ENCODE peak calls at places on chromosomes 12 and 14, in nine cellular contexts. One of them, this sample, is unnamed.

GRCh38 chr12:127660961-127661360 is 606.0 kb upstream of the TMEM132C start:
- DNase-seq in activated B cell treated with CpG ODN at 0.5 μM for 24 hours: no peak
- DNase-seq in OCI-LY7: no peak
- DNase-seq in activated T-helper 1 cell treated with anti-CD3 and anti-CD28 coated beads, Interleukin-12 subunit alpha, Interleukin-12 subunit beta, Interleukin-2, Interleukin-4 antibody, amounts not matched to agents 30 ng/mL and 10 ng/mL and 1 ng/mL, durations not matched to agents 14 hours and 24 hours and 36 hours: no peak
- DNase-seq in naive thymus-derived CD8-positive, alpha-beta T cell: no peak
- DNase-seq in fibroblast of lung: no peak
- DNase-seq in stimulated activated CD4-positive, alpha-beta T cell treated with anti-CD3 and anti-CD28 coated beads, Interleukin-15, amount 100 ng/mL, for 1 hour: no peak
- DNase-seq in hippocampal formation: no peak
- DNase-seq in dorsolateral prefrontal cortex: no peak
- DNase-seq in this sample: no peak

GRCh38 chr12:59744564-59744963 is 148.7 kb downstream of the SLC16A7 start:
- DNase-seq in dorsolateral prefrontal cortex: no peak
- DNase-seq in OCI-LY7: no peak
- DNase-seq in hippocampal formation: no peak
- DNase-seq in activated T-helper 1 cell treated with anti-CD3 and anti-CD28 coated beads, Interleukin-12 subunit alpha, Interleukin-12 subunit beta, Interleukin-2, Interleukin-4 antibody, amounts not matched to agents 30 ng/mL and 10 ng/mL and 1 ng/mL, durations not matched to agents 14 hours and 24 hours and 36 hours: no peak
- DNase-seq in activated B cell treated with CpG ODN at 0.5 μM for 24 hours: no peak
- DNase-seq in naive thymus-derived CD8-positive, alpha-beta T cell: no peak
- DNase-seq in stimulated activated CD4-positive, alpha-beta T cell treated with anti-CD3 and anti-CD28 coated beads, Interleukin-15, amount 100 ng/mL, for 1 hour: no peak
- DNase-seq in fibroblast of lung: no peak
- DNase-seq in this sample: no peak

GRCh38 chr12:95717336-95717928 is 73.1 kb downstream of the NTN4 start:
- DNase-seq in stimulated activated CD4-positive, alpha-beta T cell treated with anti-CD3 and anti-CD28 coated beads, Interleukin-15, amount 100 ng/mL, for 1 hour: no peak
- DNase-seq in OCI-LY7: no peak
- DNase-seq in activated B cell treated with CpG ODN at 0.5 μM for 24 hours: no peak
- DNase-seq in hippocampal formation: no peak
- DNase-seq in naive thymus-derived CD8-positive, alpha-beta T cell: no peak
- DNase-seq in dorsolateral prefrontal cortex: no peak
- DNase-seq in fibroblast of lung: no peak
- DNase-seq in activated T-helper 1 cell treated with anti-CD3 and anti-CD28 coated beads, Interleukin-12 subunit alpha, Interleukin-12 subunit beta, Interleukin-2, Interleukin-4 antibody, amounts not matched to agents 30 ng/mL and 10 ng/mL and 1 ng/mL, durations not matched to agents 14 hours and 24 hours and 36 hours: no peak
- DNase-seq in this sample: no peak

GRCh38 chr12:42669471-42669997 is 80.0 kb upstream of the PRICKLE1 start:
- DNase-seq in activated T-helper 1 cell treated with anti-CD3 and anti-CD28 coated beads, Interleukin-12 subunit alpha, Interleukin-12 subunit beta, Interleukin-2, Interleukin-4 antibody, amounts not matched to agents 30 ng/mL and 10 ng/mL and 1 ng/mL, durations not matched to agents 14 hours and 24 hours and 36 hours: no peak
- DNase-seq in hippocampal formation: no peak
- DNase-seq in activated B cell treated with CpG ODN at 0.5 μM for 24 hours: no peak
- DNase-seq in naive thymus-derived CD8-positive, alpha-beta T cell: no peak
- DNase-seq in fibroblast of lung: no peak
- DNase-seq in dorsolateral prefrontal cortex: no peak
- DNase-seq in stimulated activated CD4-positive, alpha-beta T cell treated with anti-CD3 and anti-CD28 coated beads, Interleukin-15, amount 100 ng/mL, for 1 hour: no peak
- DNase-seq in OCI-LY7: no peak
- DNase-seq in this sample: no peak

GRCh38 chr14:21103710-21104447 is 3.0 kb downstream of the TMEM253 start:
- DNase-seq in activated T-helper 1 cell treated with anti-CD3 and anti-CD28 coated beads, Interleukin-12 subunit alpha, Interleukin-12 subunit beta, Interleukin-2, Interleukin-4 antibody, amounts not matched to agents 30 ng/mL and 10 ng/mL and 1 ng/mL, durations not matched to agents 14 hours and 24 hours and 36 hours: peak; percentile 92
- DNase-seq in stimulated activated CD4-positive, alpha-beta T cell treated with anti-CD3 and anti-CD28 coated beads, Interleukin-15, amount 100 ng/mL, for 1 hour: peak; percentile 86
- DNase-seq in OCI-LY7: peak; percentile 97
- DNase-seq in activated B cell treated with CpG ODN at 0.5 μM for 24 hours: peak; percentile 91
- DNase-seq in fibroblast of lung: peak; percentile 96
- DNase-seq in hippocampal formation: peak; percentile 94
- DNase-seq in dorsolateral prefrontal cortex: peak; percentile 92
- DNase-seq in naive thymus-derived CD8-positive, alpha-beta T cell: peak; percentile 94
- DNase-seq in this sample: peak; percentile 96

GRCh38 chr14:86933460-86933859 is 1059.5 kb downstream of the GALC start:
- DNase-seq in dorsolateral prefrontal cortex: no peak
- DNase-seq in hippocampal formation: no peak
- DNase-seq in naive thymus-derived CD8-positive, alpha-beta T cell: no peak
- DNase-seq in fibroblast of lung: no peak
- DNase-seq in stimulated activated CD4-positive, alpha-beta T cell treated with anti-CD3 and anti-CD28 coated beads, Interleukin-15, amount 100 ng/mL, for 1 hour: no peak
- DNase-seq in activated T-helper 1 cell treated with anti-CD3 and anti-CD28 coated beads, Interleukin-12 subunit alpha, Interleukin-12 subunit beta, Interleukin-2, Interleukin-4 antibody, amounts not matched to agents 30 ng/mL and 10 ng/mL and 1 ng/mL, durations not matched to agents 14 hours and 24 hours and 36 hours: no peak
- DNase-seq in OCI-LY7: no peak
- DNase-seq in activated B cell treated with CpG ODN at 0.5 μM for 24 hours: no peak
- DNase-seq in this sample: no peak

GRCh38 chr14:88798161-88798560 is 5.4 kb upstream of the EML5 start:
- DNase-seq in naive thymus-derived CD8-positive, alpha-beta T cell: no peak
- DNase-seq in activated T-helper 1 cell treated with anti-CD3 and anti-CD28 coated beads, Interleukin-12 subunit alpha, Interleukin-12 subunit beta, Interleukin-2, Interleukin-4 antibody, amounts not matched to agents 30 ng/mL and 10 ng/mL and 1 ng/mL, durations not matched to agents 14 hours and 24 hours and 36 hours: no peak
- DNase-seq in OCI-LY7: no peak
- DNase-seq in activated B cell treated with CpG ODN at 0.5 μM for 24 hours: no peak
- DNase-seq in stimulated activated CD4-positive, alpha-beta T cell treated with anti-CD3 and anti-CD28 coated beads, Interleukin-15, amount 100 ng/mL, for 1 hour: no peak
- DNase-seq in dorsolateral prefrontal cortex: no peak
- DNase-seq in fibroblast of lung: no peak
- DNase-seq in hippocampal formation: no peak
- DNase-seq in this sample: no peak

GRCh38 chr14:51743588-51744000 is 91.9 kb downstream of the FRMD6 start:
- DNase-seq in activated B cell treated with CpG ODN at 0.5 μM for 24 hours: no peak
- DNase-seq in hippocampal formation: no peak
- DNase-seq in stimulated activated CD4-positive, alpha-beta T cell treated with anti-CD3 and anti-CD28 coated beads, Interleukin-15, amount 100 ng/mL, for 1 hour: no peak
- DNase-seq in activated T-helper 1 cell treated with anti-CD3 and anti-CD28 coated beads, Interleukin-12 subunit alpha, Interleukin-12 subunit beta, Interleukin-2, Interleukin-4 antibody, amounts not matched to agents 30 ng/mL and 10 ng/mL and 1 ng/mL, durations not matched to agents 14 hours and 24 hours and 36 hours: no peak
- DNase-seq in OCI-LY7: no peak
- DNase-seq in naive thymus-derived CD8-positive, alpha-beta T cell: no peak
- DNase-seq in dorsolateral prefrontal cortex: no peak
- DNase-seq in fibroblast of lung: no peak
- DNase-seq in this sample: no peak

GRCh38 chr12:49698619-49699545 is 8.3 kb downstream of the FMNL3 start:
- DNase-seq in fibroblast of lung: peak; percentile 19
- DNase-seq in stimulated activated CD4-positive, alpha-beta T cell treated with anti-CD3 and anti-CD28 coated beads, Interleukin-15, amount 100 ng/mL, for 1 hour: no peak
- DNase-seq in naive thymus-derived CD8-positive, alpha-beta T cell: peak; percentile 18
- DNase-seq in dorsolateral prefrontal cortex: no peak
- DNase-seq in activated B cell treated with CpG ODN at 0.5 μM for 24 hours: peak; percentile 57
- DNase-seq in hippocampal formation: no peak
- DNase-seq in activated T-helper 1 cell treated with anti-CD3 and anti-CD28 coated beads, Interleukin-12 subunit alpha, Interleukin-12 subunit beta, Interleukin-2, Interleukin-4 antibody, amounts not matched to agents 30 ng/mL and 10 ng/mL and 1 ng/mL, durations not matched to agents 14 hours and 24 hours and 36 hours: peak; percentile 21
- DNase-seq in OCI-LY7: peak; percentile 88
- DNase-seq in this sample: no peak

GRCh38 chr12:66279127-66279712 is 23.1 kb upstream of the HELB start:
- DNase-seq in hippocampal formation: no peak
- DNase-seq in fibroblast of lung: peak; percentile 31
- DNase-seq in stimulated activated CD4-positive, alpha-beta T cell treated with anti-CD3 and anti-CD28 coated beads, Interleukin-15, amount 100 ng/mL, for 1 hour: no peak
- DNase-seq in OCI-LY7: no peak
- DNase-seq in dorsolateral prefrontal cortex: no peak
- DNase-seq in naive thymus-derived CD8-positive, alpha-beta T cell: peak; percentile 57
- DNase-seq in activated B cell treated with CpG ODN at 0.5 μM for 24 hours: no peak
- DNase-seq in activated T-helper 1 cell treated with anti-CD3 and anti-CD28 coated beads, Interleukin-12 subunit alpha, Interleukin-12 subunit beta, Interleukin-2, Interleukin-4 antibody, amounts not matched to agents 30 ng/mL and 10 ng/mL and 1 ng/mL, durations not matched to agents 14 hours and 24 hours and 36 hours: peak; percentile 22
- DNase-seq in this sample: no peak

GRCh38 chr12:63880742-63881141 is 36.2 kb downstream of the SRGAP1 start:
- DNase-seq in dorsolateral prefrontal cortex: no peak
- DNase-seq in stimulated activated CD4-positive, alpha-beta T cell treated with anti-CD3 and anti-CD28 coated beads, Interleukin-15, amount 100 ng/mL, for 1 hour: no peak
- DNase-seq in activated B cell treated with CpG ODN at 0.5 μM for 24 hours: no peak
- DNase-seq in OCI-LY7: no peak
- DNase-seq in fibroblast of lung: no peak
- DNase-seq in naive thymus-derived CD8-positive, alpha-beta T cell: no peak
- DNase-seq in activated T-helper 1 cell treated with anti-CD3 and anti-CD28 coated beads, Interleukin-12 subunit alpha, Interleukin-12 subunit beta, Interleukin-2, Interleukin-4 antibody, amounts not matched to agents 30 ng/mL and 10 ng/mL and 1 ng/mL, durations not matched to agents 14 hours and 24 hours and 36 hours: no peak
- DNase-seq in hippocampal formation: no peak
- DNase-seq in this sample: no peak

GRCh38 chr14:93323597-93323992 is 9.2 kb downstream of the BTBD7 start:
- DNase-seq in activated T-helper 1 cell treated with anti-CD3 and anti-CD28 coated beads, Interleukin-12 subunit alpha, Interleukin-12 subunit beta, Interleukin-2, Interleukin-4 antibody, amounts not matched to agents 30 ng/mL and 10 ng/mL and 1 ng/mL, durations not matched to agents 14 hours and 24 hours and 36 hours: no peak
- DNase-seq in naive thymus-derived CD8-positive, alpha-beta T cell: no peak
- DNase-seq in stimulated activated CD4-positive, alpha-beta T cell treated with anti-CD3 and anti-CD28 coated beads, Interleukin-15, amount 100 ng/mL, for 1 hour: no peak
- DNase-seq in activated B cell treated with CpG ODN at 0.5 μM for 24 hours: no peak
- DNase-seq in dorsolateral prefrontal cortex: no peak
- DNase-seq in fibroblast of lung: no peak
- DNase-seq in OCI-LY7: no peak
- DNase-seq in hippocampal formation: no peak
- DNase-seq in this sample: no peak

GRCh38 chr12:68129979-68130378 is 29.6 kb downstream of the IFNG start:
- DNase-seq in naive thymus-derived CD8-positive, alpha-beta T cell: no peak
- DNase-seq in activated T-helper 1 cell treated with anti-CD3 and anti-CD28 coated beads, Interleukin-12 subunit alpha, Interleukin-12 subunit beta, Interleukin-2, Interleukin-4 antibody, amounts not matched to agents 30 ng/mL and 10 ng/mL and 1 ng/mL, durations not matched to agents 14 hours and 24 hours and 36 hours: no peak
- DNase-seq in stimulated activated CD4-positive, alpha-beta T cell treated with anti-CD3 and anti-CD28 coated beads, Interleukin-15, amount 100 ng/mL, for 1 hour: no peak
- DNase-seq in dorsolateral prefrontal cortex: no peak
- DNase-seq in OCI-LY7: no peak
- DNase-seq in hippocampal formation: no peak
- DNase-seq in activated B cell treated with CpG ODN at 0.5 μM for 24 hours: no peak
- DNase-seq in fibroblast of lung: no peak
- DNase-seq in this sample: no peak

GRCh38 chr12:64010069-64010686 is 165.7 kb downstream of the SRGAP1 start:
- DNase-seq in dorsolateral prefrontal cortex: no peak
- DNase-seq in OCI-LY7: no peak
- DNase-seq in activated T-helper 1 cell treated with anti-CD3 and anti-CD28 coated beads, Interleukin-12 subunit alpha, Interleukin-12 subunit beta, Interleukin-2, Interleukin-4 antibody, amounts not matched to agents 30 ng/mL and 10 ng/mL and 1 ng/mL, durations not matched to agents 14 hours and 24 hours and 36 hours: no peak
- DNase-seq in naive thymus-derived CD8-positive, alpha-beta T cell: no peak
- DNase-seq in hippocampal formation: no peak
- DNase-seq in fibroblast of lung: peak; percentile 79
- DNase-seq in activated B cell treated with CpG ODN at 0.5 μM for 24 hours: no peak
- DNase-seq in stimulated activated CD4-positive, alpha-beta T cell treated with anti-CD3 and anti-CD28 coated beads, Interleukin-15, amount 100 ng/mL, for 1 hour: no peak
- DNase-seq in this sample: no peak

GRCh38 chr14:54776361-54777001 is 126.1 kb downstream of the GCH1 start:
- DNase-seq in activated T-helper 1 cell treated with anti-CD3 and anti-CD28 coated beads, Interleukin-12 subunit alpha, Interleukin-12 subunit beta, Interleukin-2, Interleukin-4 antibody, amounts not matched to agents 30 ng/mL and 10 ng/mL and 1 ng/mL, durations not matched to agents 14 hours and 24 hours and 36 hours: no peak
- DNase-seq in dorsolateral prefrontal cortex: no peak
- DNase-seq in naive thymus-derived CD8-positive, alpha-beta T cell: peak; percentile 40
- DNase-seq in hippocampal formation: no peak
- DNase-seq in activated B cell treated with CpG ODN at 0.5 μM for 24 hours: peak; percentile 58
- DNase-seq in OCI-LY7: no peak
- DNase-seq in stimulated activated CD4-positive, alpha-beta T cell treated with anti-CD3 and anti-CD28 coated beads, Interleukin-15, amount 100 ng/mL, for 1 hour: no peak
- DNase-seq in fibroblast of lung: peak; percentile 68
- DNase-seq in this sample: no peak

GRCh38 chr14:101446387-101446969 is 114.8 kb upstream of the DIO3 start:
- DNase-seq in activated T-helper 1 cell treated with anti-CD3 and anti-CD28 coated beads, Interleukin-12 subunit alpha, Interleukin-12 subunit beta, Interleukin-2, Interleukin-4 antibody, amounts not matched to agents 30 ng/mL and 10 ng/mL and 1 ng/mL, durations not matched to agents 14 hours and 24 hours and 36 hours: no peak
- DNase-seq in OCI-LY7: no peak
- DNase-seq in fibroblast of lung: no peak
- DNase-seq in stimulated activated CD4-positive, alpha-beta T cell treated with anti-CD3 and anti-CD28 coated beads, Interleukin-15, amount 100 ng/mL, for 1 hour: no peak
- DNase-seq in dorsolateral prefrontal cortex: no peak
- DNase-seq in hippocampal formation: no peak
- DNase-seq in naive thymus-derived CD8-positive, alpha-beta T cell: no peak
- DNase-seq in activated B cell treated with CpG ODN at 0.5 μM for 24 hours: no peak
- DNase-seq in this sample: no peak

GRCh38 chr12:119694111-119694510 is 26.2 kb downstream of the PRKAB1 start:
- DNase-seq in dorsolateral prefrontal cortex: no peak
- DNase-seq in hippocampal formation: no peak
- DNase-seq in activated B cell treated with CpG ODN at 0.5 μM for 24 hours: no peak
- DNase-seq in fibroblast of lung: no peak
- DNase-seq in stimulated activated CD4-positive, alpha-beta T cell treated with anti-CD3 and anti-CD28 coated beads, Interleukin-15, amount 100 ng/mL, for 1 hour: no peak
- DNase-seq in naive thymus-derived CD8-positive, alpha-beta T cell: no peak
- DNase-seq in activated T-helper 1 cell treated with anti-CD3 and anti-CD28 coated beads, Interleukin-12 subunit alpha, Interleukin-12 subunit beta, Interleukin-2, Interleukin-4 antibody, amounts not matched to agents 30 ng/mL and 10 ng/mL and 1 ng/mL, durations not matched to agents 14 hours and 24 hours and 36 hours: no peak
- DNase-seq in OCI-LY7: no peak
- DNase-seq in this sample: no peak

GRCh38 chr14:77103954-77104353 is 5.9 kb downstream of the CIPC start:
- DNase-seq in OCI-LY7: no peak
- DNase-seq in fibroblast of lung: no peak
- DNase-seq in hippocampal formation: no peak
- DNase-seq in stimulated activated CD4-positive, alpha-beta T cell treated with anti-CD3 and anti-CD28 coated beads, Interleukin-15, amount 100 ng/mL, for 1 hour: no peak
- DNase-seq in activated B cell treated with CpG ODN at 0.5 μM for 24 hours: no peak
- DNase-seq in dorsolateral prefrontal cortex: no peak
- DNase-seq in activated T-helper 1 cell treated with anti-CD3 and anti-CD28 coated beads, Interleukin-12 subunit alpha, Interleukin-12 subunit beta, Interleukin-2, Interleukin-4 antibody, amounts not matched to agents 30 ng/mL and 10 ng/mL and 1 ng/mL, durations not matched to agents 14 hours and 24 hours and 36 hours: no peak
- DNase-seq in naive thymus-derived CD8-positive, alpha-beta T cell: no peak
- DNase-seq in this sample: no peak

This sample was measured in colonic mucosa.